ENCODE peak calls at places on chromosome 6, in eight cellular contexts. One of them, this sample, is unnamed. For H3K4me1, the result is how much of the 10 kb centered on the place peaks cover.

GRCh38 chr6:169640983-169641382 is 60.8 kb downstream of the WDR27 start:
- DNase-seq in adipocyte: no peak
- DNase-seq in psoas muscle: no peak
- DNase-seq in lower lobe of right lung: peak
- DNase-seq in upper lobe of right lung: no peak
- DNase-seq in aorta: no peak
- DNase-seq in uterus: no peak
- DNase-seq in cardiac muscle cell: no peak
- DNase-seq in this sample: no peak

GRCh38 chr6:63859520-63859919 is 223.9 kb downstream of the PHF3 start:
- DNase-seq in psoas muscle: no peak
- DNase-seq in cardiac muscle cell: peak
- DNase-seq in upper lobe of right lung: no peak
- DNase-seq in lower lobe of right lung: no peak
- DNase-seq in adipocyte: no peak
- DNase-seq in uterus: no peak
- DNase-seq in aorta: no peak
- DNase-seq in this sample: no peak

GRCh38 chr6:10347561-10348327 is 67.1 kb downstream of the TFAP2A start:
- DNase-seq in aorta: no peak
- DNase-seq in upper lobe of right lung: no peak
- DNase-seq in psoas muscle: no peak
- DNase-seq in uterus: no peak
- DNase-seq in adipocyte: peak
- DNase-seq in cardiac muscle cell: no peak
- DNase-seq in lower lobe of right lung: no peak
- DNase-seq in this sample: peak

GRCh38 chr6:47587503-47587902 is 109.9 kb downstream of the CD2AP start:
- DNase-seq in lower lobe of right lung: no peak
- DNase-seq in upper lobe of right lung: no peak
- DNase-seq in uterus: no peak
- DNase-seq in psoas muscle: no peak
- DNase-seq in cardiac muscle cell: no peak
- DNase-seq in adipocyte: peak
- DNase-seq in aorta: no peak
- DNase-seq in this sample: no peak

GRCh38 chr6:151014404-151015150 is 149.1 kb downstream of the MTHFD1L start:
- DNase-seq in lower lobe of right lung: peak
- DNase-seq in uterus: peak
- DNase-seq in aorta: peak
- DNase-seq in adipocyte: peak
- DNase-seq in cardiac muscle cell: peak
- DNase-seq in psoas muscle: peak
- DNase-seq in upper lobe of right lung: peak
- DNase-seq in this sample: peak

GRCh38 chr6:123803862-123804681 is at the start of gene NKAIN2:
- DNase-seq in psoas muscle: peak
- DNase-seq in upper lobe of right lung: peak
- DNase-seq in lower lobe of right lung: peak
- DNase-seq in aorta: no peak
- DNase-seq in cardiac muscle cell: no peak
- DNase-seq in uterus: no peak
- DNase-seq in adipocyte: peak
- DNase-seq in this sample: peak

GRCh38 chr6:39280247-39280731 is 33.9 kb downstream of the KCNK17 start:
- DNase-seq in lower lobe of right lung: no peak
- DNase-seq in upper lobe of right lung: peak
- DNase-seq in adipocyte: no peak
- DNase-seq in uterus: no peak
- DNase-seq in cardiac muscle cell: no peak
- DNase-seq in aorta: no peak
- DNase-seq in psoas muscle: peak
- DNase-seq in this sample: peak

GRCh38 chr6:53894086-53894485 is 99.3 kb downstream of the LRRC1 start:
- DNase-seq in upper lobe of right lung: no peak
- DNase-seq in cardiac muscle cell: peak
- DNase-seq in adipocyte: peak
- DNase-seq in psoas muscle: no peak
- DNase-seq in uterus: no peak
- DNase-seq in lower lobe of right lung: no peak
- DNase-seq in aorta: no peak
- DNase-seq in this sample: peak

GRCh38 chr6:105898286-105898685 is 187.8 kb upstream of the PRDM1 start:
- DNase-seq in cardiac muscle cell: no peak
- DNase-seq in aorta: no peak
- DNase-seq in lower lobe of right lung: no peak
- DNase-seq in adipocyte: no peak
- DNase-seq in upper lobe of right lung: no peak
- DNase-seq in uterus: no peak
- DNase-seq in psoas muscle: no peak
- DNase-seq in this sample: no peak

GRCh38 chr6:139708342-139709199 is 334.1 kb upstream of the CITED2 start:
- DNase-seq in uterus: no peak
- DNase-seq in cardiac muscle cell: peak
- DNase-seq in psoas muscle: no peak
- DNase-seq in upper lobe of right lung: no peak
- DNase-seq in aorta: no peak
- DNase-seq in adipocyte: peak
- DNase-seq in lower lobe of right lung: no peak
- DNase-seq in this sample: peak

GRCh38 chr6:80214436-80215022 is 108.1 kb downstream of the BCKDHB start:
- DNase-seq in cardiac muscle cell: peak
- DNase-seq in uterus: no peak
- DNase-seq in psoas muscle: no peak
- DNase-seq in adipocyte: peak
- DNase-seq in upper lobe of right lung: no peak
- DNase-seq in aorta: no peak
- DNase-seq in lower lobe of right lung: no peak
- DNase-seq in this sample: peak

GRCh38 chr6:146029573-146030184 is 817 bp downstream of the GRM1 start:
- DNase-seq in upper lobe of right lung: no peak
- DNase-seq in lower lobe of right lung: no peak
- DNase-seq in psoas muscle: peak
- DNase-seq in adipocyte: no peak
- DNase-seq in cardiac muscle cell: no peak
- DNase-seq in uterus: no peak
- DNase-seq in aorta: no peak
- DNase-seq in this sample: no peak

GRCh38 chr6:75526502-75527127 is 33.0 kb upstream of the FILIP1 start:
- DNase-seq in adipocyte: peak
- DNase-seq in lower lobe of right lung: no peak
- DNase-seq in uterus: peak
- DNase-seq in cardiac muscle cell: peak
- DNase-seq in upper lobe of right lung: no peak
- DNase-seq in aorta: peak
- DNase-seq in psoas muscle: no peak
- DNase-seq in this sample: peak

GRCh38 chr6:30061766-30062458 is 847 bp downstream of the POLR1H start:
- DNase-seq in upper lobe of right lung: no peak
- DNase-seq in uterus: peak
- DNase-seq in psoas muscle: no peak
- DNase-seq in cardiac muscle cell: peak
- DNase-seq in lower lobe of right lung: no peak
- DNase-seq in aorta: no peak
- DNase-seq in adipocyte: peak
- DNase-seq in this sample: peak

GRCh38 chr6:20610636-20611200 is 76.5 kb downstream of the CDKAL1 start:
- DNase-seq in uterus: no peak
- DNase-seq in cardiac muscle cell: peak
- DNase-seq in lower lobe of right lung: no peak
- DNase-seq in upper lobe of right lung: no peak
- DNase-seq in adipocyte: peak
- DNase-seq in psoas muscle: no peak
- DNase-seq in aorta: no peak
- DNase-seq in this sample: no peak

GRCh38 chr6:2165216-2165725 is 80.1 kb downstream of the GMDS start:
- DNase-seq in uterus: no peak
- DNase-seq in aorta: no peak
- DNase-seq in cardiac muscle cell: no peak
- DNase-seq in lower lobe of right lung: no peak
- DNase-seq in psoas muscle: no peak
- DNase-seq in adipocyte: no peak
- DNase-seq in upper lobe of right lung: no peak
- DNase-seq in this sample: no peak

GRCh38 chr6:42342011-42342553 is 109.6 kb downstream of the TRERF1 start:
- DNase-seq in aorta: no peak
- DNase-seq in upper lobe of right lung: no peak
- DNase-seq in uterus: no peak
- DNase-seq in cardiac muscle cell: no peak
- DNase-seq in lower lobe of right lung: no peak
- DNase-seq in adipocyte: no peak
- DNase-seq in psoas muscle: no peak
- DNase-seq in this sample: no peak

GRCh38 chr6:143691155-143691554 is 13.4 kb downstream of the PHACTR2 start:
- DNase-seq in upper lobe of right lung: no peak
- DNase-seq in adipocyte: no peak
- DNase-seq in uterus: no peak
- DNase-seq in psoas muscle: no peak
- DNase-seq in cardiac muscle cell: no peak
- DNase-seq in aorta: no peak
- DNase-seq in lower lobe of right lung: no peak
- DNase-seq in this sample: no peak
- H3K4me1 ChIP-seq in upper lobe of right lung: half or more
- H3K4me1 ChIP-seq in adipocyte: half or more
- H3K4me1 ChIP-seq in uterus: under half
- H3K4me1 ChIP-seq in psoas muscle: under half
- H3K4me1 ChIP-seq in cardiac muscle cell: under half
- H3K4me1 ChIP-seq in aorta: under half
- H3K4me1 ChIP-seq in lower lobe of right lung: half or more
- H3K4me1 ChIP-seq in this sample: under half

GRCh38 chr6:11711644-11711993 is 67.0 kb downstream of the ADTRP start:
- DNase-seq in cardiac muscle cell: no peak
- DNase-seq in uterus: no peak
- DNase-seq in upper lobe of right lung: peak
- DNase-seq in adipocyte: peak
- DNase-seq in lower lobe of right lung: no peak
- DNase-seq in aorta: no peak
- DNase-seq in psoas muscle: no peak
- DNase-seq in this sample: no peak
- H3K4me1 ChIP-seq in cardiac muscle cell: under half
- H3K4me1 ChIP-seq in uterus: under half
- H3K4me1 ChIP-seq in upper lobe of right lung: under half
- H3K4me1 ChIP-seq in adipocyte: under half
- H3K4me1 ChIP-seq in lower lobe of right lung: under half
- H3K4me1 ChIP-seq in aorta: under half
- H3K4me1 ChIP-seq in psoas muscle: under half
- H3K4me1 ChIP-seq in this sample: under half

GRCh38 chr6:131979515-131980337 is 28.6 kb upstream of the CCN2 start:
- DNase-seq in cardiac muscle cell: peak
- DNase-seq in upper lobe of right lung: no peak
- DNase-seq in lower lobe of right lung: no peak
- DNase-seq in adipocyte: peak
- DNase-seq in uterus: no peak
- DNase-seq in psoas muscle: no peak
- DNase-seq in aorta: no peak
- DNase-seq in this sample: no peak

GRCh38 chr6:131981624-131981978 is 30.4 kb upstream of the CCN2 start:
- DNase-seq in uterus: no peak
- DNase-seq in lower lobe of right lung: no peak
- DNase-seq in psoas muscle: no peak
- DNase-seq in adipocyte: no peak
- DNase-seq in upper lobe of right lung: no peak
- DNase-seq in cardiac muscle cell: no peak
- DNase-seq in aorta: no peak
- DNase-seq in this sample: no peak

GRCh38 chr6:131982740-131983259 is 31.6 kb upstream of the CCN2 start:
- DNase-seq in uterus: no peak
- DNase-seq in adipocyte: peak
- DNase-seq in aorta: no peak
- DNase-seq in psoas muscle: no peak
- DNase-seq in cardiac muscle cell: peak
- DNase-seq in lower lobe of right lung: no peak
- DNase-seq in upper lobe of right lung: no peak
- DNase-seq in this sample: no peak

GRCh38 chr6:131980338-131980790 is 29.2 kb upstream of the CCN2 start:
- DNase-seq in lower lobe of right lung: no peak
- DNase-seq in uterus: no peak
- DNase-seq in aorta: no peak
- DNase-seq in upper lobe of right lung: no peak
- DNase-seq in psoas muscle: no peak
- DNase-seq in adipocyte: no peak
- DNase-seq in cardiac muscle cell: no peak
- DNase-seq in this sample: no peak

DNA sequence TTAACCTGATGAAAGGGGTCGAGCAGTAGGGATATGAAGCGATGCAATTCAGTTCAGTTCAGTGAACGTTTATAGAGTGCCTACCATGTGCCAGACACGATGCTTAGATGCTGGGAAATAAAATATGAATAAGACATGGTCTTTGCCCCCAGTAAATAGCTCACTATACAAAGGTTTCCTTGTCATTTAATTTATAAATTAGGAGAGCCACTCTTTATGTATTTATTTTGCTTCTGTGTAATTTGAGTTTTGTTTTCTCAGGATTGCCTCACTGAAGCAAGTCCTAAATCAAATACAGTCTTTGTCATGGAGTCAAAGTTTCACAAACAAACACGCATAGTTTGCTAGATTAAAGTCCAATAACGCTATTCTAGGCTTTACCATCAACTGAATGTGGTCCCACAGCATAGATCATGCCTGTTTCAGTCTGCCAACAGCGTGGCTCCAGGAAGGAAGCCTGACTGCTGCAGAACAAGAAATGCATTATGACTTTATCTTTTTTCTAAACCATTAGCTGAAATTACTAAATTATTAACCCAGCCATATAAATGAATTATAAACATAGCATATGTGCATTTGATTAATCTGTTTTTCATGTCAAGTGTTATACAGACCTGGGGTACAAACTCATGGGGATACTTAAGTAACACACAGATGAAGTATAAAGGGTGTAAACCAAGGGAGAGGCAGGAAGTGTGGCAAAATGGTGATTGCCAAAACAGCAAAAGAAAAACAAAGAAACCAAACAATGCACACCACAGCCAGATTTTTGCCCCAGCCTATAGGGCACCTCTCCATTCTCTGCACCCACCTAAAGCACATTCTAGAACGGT is 29.8 kb upstream of the CCN2 start:
- DNase-seq in lower lobe of right lung: no peak
- DNase-seq in adipocyte: peak
- DNase-seq in psoas muscle: no peak
- DNase-seq in cardiac muscle cell: peak
- DNase-seq in uterus: no peak
- DNase-seq in aorta: no peak
- DNase-seq in upper lobe of right lung: no peak
- DNase-seq in this sample: peak
- H3K4me1 ChIP-seq in lower lobe of right lung: under half
- H3K4me1 ChIP-seq in adipocyte: half or more
- H3K4me1 ChIP-seq in psoas muscle: under half
- H3K4me1 ChIP-seq in cardiac muscle cell: under half
- H3K4me1 ChIP-seq in uterus: under half
- H3K4me1 ChIP-seq in aorta: under half
- H3K4me1 ChIP-seq in upper lobe of right lung: under half
- H3K4me1 ChIP-seq in this sample: under half

DNA sequence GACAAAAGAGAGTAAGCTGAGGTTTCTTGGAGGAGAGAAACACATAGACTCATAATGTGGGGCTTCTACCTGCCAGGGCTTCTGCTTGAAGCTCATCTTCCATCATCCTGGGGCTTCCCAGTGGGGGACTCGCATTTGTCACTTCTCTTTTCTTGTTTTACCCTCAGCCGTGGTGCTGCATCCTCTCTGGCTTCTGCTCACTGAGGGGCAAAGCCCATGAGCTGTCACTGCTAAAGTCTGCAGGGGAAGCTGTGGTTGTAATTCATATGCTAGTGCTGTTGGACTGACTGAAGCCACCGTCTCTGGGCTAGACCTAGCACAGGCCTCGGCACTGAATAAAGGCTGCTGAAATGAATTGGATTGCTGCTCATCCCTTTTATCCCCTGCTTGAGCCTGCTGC is 568.3 kb upstream of the MAP3K7 start:
- DNase-seq in psoas muscle: no peak
- DNase-seq in aorta: no peak
- DNase-seq in uterus: no peak
- DNase-seq in cardiac muscle cell: no peak
- DNase-seq in lower lobe of right lung: no peak
- DNase-seq in upper lobe of right lung: no peak
- DNase-seq in adipocyte: no peak
- DNase-seq in this sample: no peak
- H3K4me1 ChIP-seq in psoas muscle: under half
- H3K4me1 ChIP-seq in aorta: under half
- H3K4me1 ChIP-seq in uterus: under half
- H3K4me1 ChIP-seq in cardiac muscle cell: under half
- H3K4me1 ChIP-seq in lower lobe of right lung: under half
- H3K4me1 ChIP-seq in upper lobe of right lung: under half
- H3K4me1 ChIP-seq in adipocyte: under half
- H3K4me1 ChIP-seq in this sample: under half

This sample was measured in hepatocyte.